ENCODE peak calls at places on chromosomes 16 and 17, in five cellular contexts. Y is K562, V is HepG2, R is H1, U is GM12878. S is an unnamed sample.

GRCh38 chr17:46870116-46870803 is 18.9 kb downstream of the WNT9B start:
- DNase-seq in Y (no peak), V (peak; percentile 91), R (no peak), U (no peak), S (no peak)

GRCh38 chr16:63689068-63689467 is 1432.8 kb downstream of the CDH11 start:
- DNase-seq in Y (no peak), V (no peak), R (no peak), U (no peak), S (no peak)

GRCh38 chr16:30121741-30122620 is 1.0 kb downstream of the MAPK3 start:
- DNase-seq in Y (no peak), V (no peak), R (peak; percentile 47), U (no peak), S (no peak)

GRCh38 chr17:61504697-61505096 is 52.5 kb downstream of the TBX4 start:
- DNase-seq in Y (no peak), V (peak; percentile 81), R (no peak), U (no peak), S (no peak)

GRCh38 chr16:12159672-12160071 is 183.1 kb downstream of the SNX29 start:
- DNase-seq in Y (no peak), V (no peak), R (no peak), U (no peak), S (no peak)

GRCh38 chr16:10551881-10552280 is 28.5 kb downstream of the EMP2 start:
- DNase-seq in Y (no peak), V (no peak), R (no peak), U (no peak), S (no peak)

GRCh38 chr17:794876-795275 is 12.7 kb downstream of the MRM3 start:
- DNase-seq in Y (peak; percentile 64), V (peak; percentile 24), R (peak; percentile 83), U (no peak), S (peak; percentile 81)

GRCh38 chr16:83211711-83212110 is 584.9 kb downstream of the CDH13 start:
- DNase-seq in Y (no peak), V (no peak), R (no peak), U (no peak), S (no peak)

GRCh38 chr17:82734987-82735866 is at the start of gene FN3K:
- DNase-seq in Y (peak; percentile 84), V (peak; percentile 48), R (peak; percentile 85), U (no peak), S (peak; percentile 70)

GRCh38 chr16:22721497-22722100 is 92.4 kb upstream of the HS3ST2 start:
- DNase-seq in Y (no peak), V (no peak), R (no peak), U (no peak), S (no peak)

GRCh38 chr16:47461598-47462266 is 601 bp downstream of the PHKB start:
- DNase-seq in Y (peak; percentile 55), V (peak; percentile 68), R (no peak), U (no peak), S (no peak)

GRCh38 chr16:58105619-58106018 is 23.6 kb downstream of the CFAP20 start:
- DNase-seq in Y (no peak), V (no peak), R (no peak), U (no peak), S (no peak)

GRCh38 chr17:15405016-15405415 is 62.4 kb downstream of the CDRT4 start:
- DNase-seq in Y (no peak), V (no peak), R (no peak), U (no peak), S (no peak)

GRCh38 chr17:78706271-78706915 is 75.7 kb downstream of the CYTH1 start:
- DNase-seq in Y (no peak), V (no peak), R (no peak), U (peak; percentile 97), S (no peak)

GRCh38 chr16:51109173-51109572 is 41.9 kb downstream of the SALL1 start:
- DNase-seq in Y (no peak), V (no peak), R (no peak), U (no peak), S (no peak)

GRCh38 chr16:51056331-51056730 is 94.7 kb downstream of the SALL1 start:
- DNase-seq in Y (no peak), V (no peak), R (no peak), U (no peak), S (no peak)

GRCh38 chr16:57834936-57835335 is 32.6 kb upstream of the KIFC3 start:
- DNase-seq in Y (no peak), V (no peak), R (no peak), U (no peak), S (no peak)

GRCh38 chr17:48081858-48082257 is 19.4 kb downstream of the CBX1 start:
- DNase-seq in Y (no peak), V (no peak), R (no peak), U (no peak), S (no peak)

GRCh38 chr17:34852614-34853013 is 108.6 kb downstream of the CCT6B start:
- DNase-seq in Y (peak; percentile 57), V (no peak), R (no peak), U (no peak), S (no peak)

GRCh38 chr17:15213381-15214087 is 51.6 kb downstream of the PMP22 start:
- DNase-seq in Y (peak; percentile 30), V (no peak), R (no peak), U (no peak), S (no peak)

GRCh38 chr17:2386400-2387085 is 14.3 kb downstream of the MNT start:
- DNase-seq in Y (no peak), V (no peak), R (no peak), U (no peak), S (no peak)

GRCh38 chr17:59762022-59762825 is 54.8 kb downstream of the VMP1 start:
- DNase-seq in Y (no peak), V (no peak), R (no peak), U (no peak), S (no peak)

GRCh38 chr16:25257504-25257955 is at the start of gene ZKSCAN2:
- DNase-seq in Y (peak; percentile 94), V (peak; percentile 88), R (peak; percentile 88), U (peak; percentile 40), S (peak; percentile 89)

GRCh38 chr16:78606572-78606971 is 507.1 kb downstream of the WWOX start:
- DNase-seq in Y (no peak), V (no peak), R (no peak), U (no peak), S (no peak)

GRCh38 chr17:72056727-72057290 is 64.0 kb upstream of the SOX9 start:
- DNase-seq in Y (no peak), V (no peak), R (peak; percentile 46), U (no peak), S (peak; percentile 30)

GRCh38 chr17:3924421-3925350 is 8.4 kb upstream of the P2RX1 start:
- DNase-seq in Y (no peak), V (no peak), R (no peak), U (no peak), S (no peak)

GRCh38 chr17:81527591-81528383 is at the start of gene FSCN2:
- DNase-seq in Y (no peak), V (no peak), R (no peak), U (no peak), S (no peak)

GRCh38 chr17:49715221-49715620 is 7.5 kb upstream of the SLC35B1 start:
- DNase-seq in Y (no peak), V (no peak), R (no peak), U (no peak), S (no peak)

GRCh38 chr17:77700165-77700881 is 258.2 kb upstream of the TNRC6C start:
- DNase-seq in Y (no peak), V (no peak), R (peak; percentile 38), U (no peak), S (no peak)

GRCh38 chr17:15398291-15398690 is 56.9 kb upstream of the TEKT3 start:
- DNase-seq in Y (no peak), V (no peak), R (no peak), U (no peak), S (no peak)

GRCh38 chr17:38921756-38922411 is 3.5 kb upstream of the LASP1NB start:
- DNase-seq in Y (no peak), V (no peak), R (peak; percentile 48), U (no peak), S (no peak)

DNA sequence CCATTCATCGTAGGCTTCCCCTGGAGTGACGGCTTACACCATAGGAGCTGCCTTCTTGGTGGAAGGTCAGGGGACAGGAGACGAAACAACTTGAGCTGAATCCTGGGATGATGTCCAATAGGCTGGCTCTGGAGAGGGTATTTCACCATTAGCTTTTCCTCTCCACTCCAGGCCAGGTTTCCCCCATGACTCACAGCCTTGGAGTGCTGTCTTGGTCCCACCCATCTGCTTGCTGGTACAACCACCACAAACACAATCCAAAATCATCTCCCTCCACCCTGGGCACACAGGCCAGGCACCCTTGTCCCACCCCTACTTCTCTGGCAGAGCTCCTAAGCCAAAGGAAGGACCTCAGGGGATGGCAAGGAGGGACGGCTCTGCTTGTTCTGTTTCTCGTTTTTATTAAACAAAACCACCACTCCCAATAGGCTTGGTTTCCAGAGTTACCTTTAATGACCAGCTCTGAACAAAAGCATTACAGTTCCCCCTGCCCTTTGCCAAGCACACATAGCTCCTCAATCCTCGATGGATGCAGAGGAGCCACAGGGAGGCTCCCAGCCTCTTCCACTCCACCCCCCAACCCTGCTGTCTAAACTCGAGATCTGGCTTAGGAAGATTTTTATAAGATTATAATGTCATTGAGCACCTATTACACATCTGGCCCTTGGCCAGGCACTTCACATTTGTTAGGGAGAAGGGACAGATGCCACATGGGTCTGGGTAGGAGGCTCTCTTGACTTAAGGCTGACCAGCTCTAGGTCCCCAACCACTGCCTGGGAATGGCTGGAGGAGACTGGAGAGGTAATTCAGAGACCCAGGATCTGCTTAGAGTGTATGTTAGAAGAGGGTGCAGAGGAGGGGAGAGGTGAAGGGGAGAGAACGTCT is 13.3 kb downstream of the CAVIN1 start:
- DNase-seq in Y (no peak), V (no peak), R (no peak), U (no peak), S (no peak)
- TF ChIP-seq ATF2 in Y (no peak), V (no peak), R (no peak), U (no peak), S (no peak)

DNA sequence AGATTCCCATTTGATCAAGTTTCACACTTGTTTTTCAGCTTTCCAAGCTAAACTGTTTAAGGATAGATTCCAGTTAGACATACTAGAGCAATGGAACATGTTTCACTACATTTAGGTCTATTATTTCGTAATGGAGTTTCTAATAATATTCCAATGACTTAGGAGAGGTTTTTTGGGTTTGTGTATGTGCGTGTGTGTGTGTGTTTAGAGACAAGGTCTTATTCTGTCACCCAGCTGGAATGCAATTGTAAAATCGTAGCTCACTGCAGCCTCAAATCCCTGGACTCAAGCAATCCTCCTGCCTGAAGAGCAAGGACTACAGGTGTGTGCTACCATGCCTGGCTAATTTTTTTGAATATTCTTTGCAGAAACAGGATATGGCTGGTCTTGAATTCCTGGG is 426.3 kb downstream of the ZFHX3 start:
- DNase-seq in Y (no peak), V (no peak), R (no peak), U (no peak), S (no peak)
- TF ChIP-seq SP1 in Y (no peak), V (no peak), R (no peak), U (no peak), S (no peak)

DNA sequence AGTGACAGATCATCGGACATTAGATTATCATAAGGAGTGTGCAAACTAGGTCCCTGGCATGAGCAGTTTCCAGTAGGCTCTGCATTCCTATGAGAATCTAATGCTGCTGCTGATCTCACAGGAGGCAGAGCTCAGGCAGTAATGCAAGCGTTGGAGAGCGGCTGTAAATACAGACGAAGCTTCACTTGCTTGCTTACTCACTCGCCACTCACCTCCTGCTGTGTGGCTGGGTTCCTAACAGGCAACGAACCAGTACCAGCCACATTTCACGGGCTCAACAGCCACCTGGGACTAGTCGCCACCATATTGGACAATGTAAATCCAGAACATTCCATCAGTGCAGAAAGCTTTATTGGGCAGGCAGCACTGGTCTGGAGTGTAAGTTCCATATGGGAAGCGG is 7.7 kb downstream of the JPH3 start:
- DNase-seq in Y (no peak), V (no peak), R (no peak), U (no peak), S (no peak)
- TF ChIP-seq ATF2 in Y (no peak), V (no peak), R (no peak), U (no peak), S (no peak)

GRCh38 chr17:76384222-76384986 is at the start of gene SPHK1:
- DNase-seq in Y (peak; percentile 92), V (peak; percentile 74), R (peak; percentile 83), U (no peak), S (peak; percentile 73)
- TF ChIP-seq SP1 in Y (peak; percentile 62), V (peak; percentile 49), R (no peak), U (no peak), S (peak; percentile 59)

S was measured in WTC11.